ENCODE peak calls at places on chromosomes 11 and 22, in four cellular contexts. L is H1, Z is IMR-90, T is mesendoderm. O is an unnamed sample.
A peak's percentile ranks its signal among the peaks of the same experiment; 100 is the strongest.

GRCh38 chr22:21866821-21867527 is 471 bp downstream of the MAPK1 start:
- DNase-seq in Z (no peak), T (peak; percentile 31), L (peak; percentile 61), O (no peak)

GRCh38 chr22:41260871-41261270 is 20.1 kb upstream of the CHADL start:
- DNase-seq in Z (no peak), L (no peak), T (no peak), O (no peak)

GRCh38 chr22:42280836-42281235 is 10.4 kb upstream of the TCF20 start:
- DNase-seq in T (no peak), Z (no peak), L (no peak), O (peak; percentile 15)

GRCh38 chr11:133509924-133510697 is 22.2 kb downstream of the OPCML start:
- DNase-seq in T (no peak), L (peak; percentile 53), Z (no peak), O (peak; percentile 67)

GRCh38 chr11:73213196-73214143 is 4.6 kb upstream of the P2RY2 start:
- DNase-seq in L (no peak), Z (no peak), T (no peak), O (no peak)

GRCh38 chr11:119421351-119421750 is 1.6 kb downstream of the THY1 start:
- DNase-seq in T (no peak), L (no peak), Z (peak; percentile 62), O (no peak)

GRCh38 chr22:45216133-45217003 is 24.3 kb downstream of the KIAA0930 start:
- DNase-seq in T (peak; percentile 75), Z (peak; percentile 98), L (no peak), O (peak; percentile 64)

GRCh38 chr22:38310518-38311330 is 6.5 kb downstream of the CSNK1E start:
- DNase-seq in T (no peak), L (no peak), Z (no peak), O (no peak)

GRCh38 chr22:47259990-47260389 is 497.5 kb downstream of the TBC1D22A start:
- DNase-seq in T (no peak), Z (no peak), L (no peak), O (no peak)

GRCh38 chr11:42974510-42974909 is 337.3 kb upstream of the API5 start:
- DNase-seq in Z (no peak), L (no peak), T (peak; percentile 74), O (peak; percentile 63)

GRCh38 chr11:104319396-104319795 is 155.4 kb upstream of the PDGFD start:
- DNase-seq in T (no peak), Z (no peak), L (no peak), O (no peak)

GRCh38 chr11:68066742-68067141 is 27.9 kb downstream of the TCIRG1 start:
- DNase-seq in L (no peak), T (no peak), Z (no peak), O (no peak)

GRCh38 chr11:61947486-61948210 is 2.5 kb upstream of the BEST1 start:
- DNase-seq in L (peak; percentile 86), T (peak; percentile 89), Z (peak; percentile 88), O (peak; percentile 88)

GRCh38 chr11:128222245-128222959 is 365.0 kb downstream of the ETS1 start:
- DNase-seq in T (peak; percentile 93), Z (peak; percentile 33), L (no peak), O (no peak)

GRCh38 chr22:28647216-28647615 is 32.4 kb downstream of the TTC28 start:
- DNase-seq in T (no peak), L (no peak), Z (peak; percentile 51), O (no peak)

DNA sequence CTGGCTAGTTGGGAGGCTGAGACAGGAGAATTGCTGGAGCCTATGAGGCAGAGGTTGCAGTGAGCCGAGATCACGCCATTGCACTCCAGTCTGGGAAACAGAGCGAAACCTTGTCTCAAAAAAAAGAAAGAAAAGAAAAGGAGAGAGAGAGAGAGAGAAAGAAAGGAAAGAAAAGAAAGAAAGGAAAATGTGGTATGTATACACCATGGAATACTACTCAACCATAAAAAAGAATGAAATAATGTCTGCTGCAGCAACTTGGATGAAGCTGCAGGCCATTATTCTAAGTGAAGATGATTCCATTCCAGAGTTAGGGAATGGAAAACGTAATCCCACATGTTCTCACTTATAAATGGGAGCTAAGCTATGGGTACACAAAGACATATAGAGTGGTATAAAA is 30.8 kb downstream of the TTC28 start:
- DNase-seq in L (no peak), T (no peak), Z (no peak), O (no peak)
- H3K56ac ChIP-seq in L (no peak overlapping the region), T (no peak overlapping the region), Z (no peak overlapping the region), O (no peak overlapping the region)

GRCh38 chr11:8614497-8614896 is 20.5 kb upstream of the STK33 start:
- DNase-seq in T (no peak), Z (no peak), L (no peak), O (no peak)

GRCh38 chr11:8617063-8617462 is 23.0 kb upstream of the STK33 start:
- DNase-seq in T (peak; percentile 70), L (no peak), Z (no peak), O (no peak)

GRCh38 chr11:8613036-8613435 is 19.0 kb upstream of the STK33 start:
- DNase-seq in L (no peak), T (no peak), Z (no peak), O (no peak)

GRCh38 chr11:8612522-8612921 is 18.5 kb upstream of the STK33 start:
- DNase-seq in T (no peak), L (no peak), Z (no peak), O (no peak)

GRCh38 chr11:8615633-8616032 is 21.6 kb upstream of the STK33 start:
- DNase-seq in Z (no peak), L (no peak), T (no peak), O (no peak)
- H3K56ac ChIP-seq in Z (no peak overlapping the region), L (no peak overlapping the region), T (no peak overlapping the region), O (no peak overlapping the region)

GRCh38 chr22:50705851-50706351 is 32.1 kb upstream of the ACR start:
- DNase-seq in L (no peak), Z (no peak), T (no peak), O (no peak)
- H3K56ac ChIP-seq in L (no peak overlapping the region), Z (no peak overlapping the region), T (no peak overlapping the region), O (no peak overlapping the region)

GRCh38 chr11:75422248-75423231 is 10.5 kb downstream of the KLHL35 start:
- DNase-seq in Z (peak; percentile 20), L (no peak), T (no peak), O (no peak)

GRCh38 chr11:75426720-75427086 is 6.3 kb downstream of the KLHL35 start:
- DNase-seq in L (no peak), T (no peak), Z (no peak), O (no peak)

GRCh38 chr11:75423721-75424120 is 9.3 kb downstream of the KLHL35 start:
- DNase-seq in T (no peak), L (no peak), Z (no peak), O (no peak)

GRCh38 chr11:75425422-75425821 is 7.6 kb downstream of the KLHL35 start:
- DNase-seq in T (peak; percentile 86), Z (no peak), L (peak; percentile 85), O (peak; percentile 89)

GRCh38 chr11:75424396-75424795 is 8.6 kb downstream of the KLHL35 start:
- DNase-seq in T (peak; percentile 71), Z (no peak), L (no peak), O (no peak)
- H3K56ac ChIP-seq in T (no peak overlapping the region), Z (no peak overlapping the region), L (no peak overlapping the region), O (no peak overlapping the region)

DNA sequence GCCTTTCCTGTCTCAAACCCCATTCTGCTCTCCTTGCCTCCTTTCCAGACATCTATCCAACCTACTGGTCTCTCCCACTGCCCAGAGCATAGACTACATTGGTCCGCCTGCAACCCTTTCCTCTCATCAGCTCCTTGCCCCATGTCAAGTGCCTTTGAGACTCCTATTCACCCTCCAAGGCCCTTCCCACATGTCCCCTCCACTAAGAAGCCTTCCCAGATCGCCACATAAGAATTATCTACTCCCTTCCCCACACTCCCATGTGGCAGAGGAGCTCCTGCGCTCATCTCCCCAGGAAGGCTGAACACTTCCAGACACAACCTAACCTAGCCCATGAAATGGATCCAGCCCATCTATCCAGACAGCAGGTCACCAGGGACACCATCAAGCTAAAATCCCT is 10.3 kb downstream of the C1QTNF6 start:
- DNase-seq in Z (no peak), L (no peak), T (no peak), O (no peak)
- H3K56ac ChIP-seq in Z (no peak overlapping the region), L (no peak overlapping the region), T (no peak overlapping the region), O (no peak overlapping the region)

GRCh38 chr22:37273126-37273845 is 9.0 kb upstream of the CYTH4 start:
- DNase-seq in Z (peak; percentile 79), T (no peak), L (no peak), O (no peak)
- H3K56ac ChIP-seq in Z (peak overlapping the region; percentile 75), T (no peak overlapping the region), L (no peak overlapping the region), O (no peak overlapping the region)

DNA sequence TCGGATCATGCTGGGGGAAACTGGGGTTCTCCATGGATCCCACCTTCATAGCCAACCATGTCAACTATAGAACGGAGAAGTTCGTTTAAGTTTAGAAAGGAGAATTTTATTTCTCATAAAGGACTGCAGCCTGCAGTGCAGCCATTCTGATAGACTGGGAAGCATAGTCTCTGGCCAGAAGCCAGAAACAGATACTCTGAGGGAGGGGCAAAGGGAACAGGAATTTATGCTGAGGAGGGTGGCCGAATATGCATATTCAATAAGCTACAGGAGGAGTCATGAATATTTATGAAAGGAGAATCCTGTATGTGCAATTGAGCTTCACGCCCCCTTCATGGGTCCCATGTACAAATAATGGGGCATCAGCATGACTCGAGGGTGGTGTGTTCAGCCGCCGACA is 200.0 kb downstream of the CWF19L2 start:
- DNase-seq in L (no peak), Z (no peak), T (no peak), O (no peak)
- H3K56ac ChIP-seq in L (no peak overlapping the region), Z (no peak overlapping the region), T (no peak overlapping the region), O (no peak overlapping the region)

O was measured in H9.